ENCODE peak calls at places on chromosomes 2 and 18, in six cellular contexts. M is uterus; N is CD4-positive, alpha-beta T cell; Q is cardiac muscle cell; E is lower lobe of right lung; Y is upper lobe of right lung. J is an unnamed sample.
A peak's percentile ranks its signal among the peaks of the same experiment; 100 is the strongest.

GRCh38 chr18:6650063-6650462 is 79.5 kb upstream of the ARHGAP28 start:
- DNase-seq in M (no peak), N (no peak), Q (no peak), E (no peak), Y (no peak), J (no peak)

GRCh38 chr2:37324786-37325624 is at the start of gene PRKD3:
- DNase-seq in M (peak; percentile 60), N (peak; percentile 76), Q (peak; percentile 53), E (no peak), Y (no peak), J (no peak)

GRCh38 chr2:42964444-42965081 is 172.2 kb upstream of the HAAO start:
- DNase-seq in M (peak; percentile 65), N (no peak), Q (peak; percentile 97), E (peak; percentile 65), Y (no peak), J (no peak)

GRCh38 chr2:2867371-2867770 is 510.2 kb downstream of the EIPR1 start:
- DNase-seq in M (no peak), N (no peak), Q (no peak), E (no peak), Y (no peak), J (no peak)

GRCh38 chr18:71115261-71115660 is 826.4 kb downstream of the SOCS6 start:
- DNase-seq in M (no peak), N (no peak), Q (peak; percentile 17), E (no peak), Y (no peak), J (no peak)

GRCh38 chr2:125516496-125517109 is 1139.4 kb upstream of the GYPC start:
- DNase-seq in M (no peak), N (no peak), Q (peak; percentile 3), E (no peak), Y (no peak), J (no peak)

GRCh38 chr2:27264753-27265535 is 2.1 kb upstream of the SLC30A3 start:
- DNase-seq in M (peak; percentile 51), N (peak; percentile 68), Q (peak; percentile 55), E (peak; percentile 72), Y (peak; percentile 85), J (peak; percentile 30)

GRCh38 chr2:169345507-169346120 is 16.7 kb downstream of the LRP2 start:
- DNase-seq in M (no peak), N (no peak), Q (no peak), E (no peak), Y (no peak), J (no peak)

GRCh38 chr2:197705912-197706838 is 1.0 kb downstream of the MARS2 start:
- DNase-seq in M (no peak), N (no peak), Q (no peak), E (no peak), Y (peak; percentile 70), J (peak; percentile 22)

GRCh38 chr2:15718944-15719323 is 127.3 kb downstream of the DDX1 start:
- DNase-seq in M (no peak), N (no peak), Q (no peak), E (no peak), Y (no peak), J (no peak)

GRCh38 chr2:2501454-2502108 is 170.5 kb upstream of the MYT1L start:
- DNase-seq in M (no peak), N (no peak), Q (no peak), E (no peak), Y (no peak), J (no peak)

GRCh38 chr2:133506962-133507361 is 61.3 kb downstream of the NCKAP5 start:
- DNase-seq in M (no peak), N (no peak), Q (no peak), E (no peak), Y (no peak), J (no peak)

GRCh38 chr2:187855689-187856088 is 301.5 kb upstream of the TFPI start:
- DNase-seq in M (no peak), N (no peak), Q (no peak), E (no peak), Y (peak; percentile 64), J (no peak)

GRCh38 chr2:13770279-13770678 is 862.2 kb upstream of the LRATD1 start:
- DNase-seq in M (no peak), N (no peak), Q (no peak), E (no peak), Y (no peak), J (no peak)

GRCh38 chr18:35478520-35479435 is 19.0 kb downstream of the INO80C start:
- DNase-seq in M (no peak), N (no peak), Q (peak; percentile 39), E (no peak), Y (no peak), J (no peak)

GRCh38 chr2:71277536-71278103 is 50.7 kb upstream of the PAIP2B start:
- DNase-seq in M (no peak), N (no peak), Q (peak; percentile 22), E (peak; percentile 53), Y (peak; percentile 68), J (no peak)

GRCh38 chr2:212726403-212726802 is 187.8 kb upstream of the ERBB4 start:
- DNase-seq in M (no peak), N (no peak), Q (no peak), E (no peak), Y (no peak), J (no peak)

GRCh38 chr2:43258547-43259156 is 32.2 kb upstream of the ZFP36L2 start:
- DNase-seq in M (no peak), N (no peak), Q (no peak), E (no peak), Y (no peak), J (no peak)

GRCh38 chr2:96882230-96882629 is 12.3 kb upstream of the SEMA4C start:
- DNase-seq in M (no peak), N (no peak), Q (no peak), E (no peak), Y (no peak), J (no peak)

GRCh38 chr2:69798909-69799526 is 30.4 kb upstream of the GMCL1 start:
- DNase-seq in M (peak; percentile 36), N (no peak), Q (peak; percentile 84), E (no peak), Y (no peak), J (no peak)

GRCh38 chr2:176118606-176119370 is 2.2 kb downstream of the HOXD10 start:
- DNase-seq in M (peak; percentile 95), N (no peak), Q (no peak), E (no peak), Y (no peak), J (no peak)

GRCh38 chr2:120625865-120626560 is 109.7 kb upstream of the GLI2 start:
- DNase-seq in M (no peak), N (no peak), Q (no peak), E (peak; percentile 87), Y (peak; percentile 89), J (no peak)

GRCh38 chr2:168432565-168433186 is 23.4 kb upstream of the CERS6 start:
- DNase-seq in M (no peak), N (no peak), Q (no peak), E (no peak), Y (no peak), J (no peak)

GRCh38 chr18:39748727-39749126 is 2183.1 kb upstream of the CELF4 start:
- DNase-seq in M (no peak), N (no peak), Q (no peak), E (no peak), Y (no peak), J (no peak)

GRCh38 chr18:34890486-34891085 is 150.6 kb upstream of the MAPRE2 start:
- DNase-seq in M (no peak), N (no peak), Q (no peak), E (no peak), Y (no peak), J (no peak)

GRCh38 chr2:29349316-29350030 is 234.3 kb downstream of the CLIP4 start:
- DNase-seq in M (no peak), N (no peak), Q (no peak), E (no peak), Y (no peak), J (no peak)

DNA sequence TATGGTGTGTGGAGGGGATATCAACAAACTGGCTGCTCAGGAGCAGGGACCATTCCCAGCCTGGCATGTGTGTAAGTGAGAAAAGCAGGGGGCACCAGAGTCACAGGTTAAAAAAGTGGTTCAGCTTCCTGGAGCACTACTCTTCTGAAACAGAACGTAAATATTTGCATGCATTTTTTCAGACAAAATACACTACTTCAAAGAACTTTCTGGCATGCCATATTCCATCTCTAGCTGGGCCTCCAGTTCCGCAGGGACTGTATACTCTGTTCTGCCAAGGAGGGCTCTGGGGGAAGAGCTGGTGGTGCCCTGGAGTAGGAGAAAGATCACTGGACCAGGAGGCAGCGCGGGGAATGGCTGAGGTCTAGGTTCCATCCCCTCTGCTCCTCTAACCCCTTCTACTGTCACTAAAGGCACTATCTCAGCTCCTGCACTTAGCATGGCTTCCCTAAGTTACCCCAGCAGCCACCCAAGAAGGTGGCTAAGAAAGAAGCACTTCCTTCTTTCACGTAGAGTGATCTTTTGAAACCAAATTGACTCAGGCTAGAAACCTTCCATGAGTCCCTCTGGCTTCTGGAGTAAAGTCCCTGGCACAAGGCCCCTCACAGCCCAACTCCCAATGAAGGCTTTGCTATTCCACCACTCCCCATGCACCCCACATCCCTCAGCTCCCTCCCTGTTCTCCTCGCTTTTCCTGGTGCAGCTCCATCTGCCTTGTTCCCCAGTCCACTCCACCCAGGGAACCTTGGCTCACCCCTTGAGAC is 57.6 kb upstream of the CABLES1 start:
- DNase-seq in M (no peak), N (no peak), Q (peak; percentile 29), E (no peak), Y (no peak), J (no peak)
- TF ChIP-seq CTCF in M (no peak), N (no peak), Q (peak; percentile 23), E (peak; percentile 43), Y (peak; percentile 34), J (no peak)

DNA sequence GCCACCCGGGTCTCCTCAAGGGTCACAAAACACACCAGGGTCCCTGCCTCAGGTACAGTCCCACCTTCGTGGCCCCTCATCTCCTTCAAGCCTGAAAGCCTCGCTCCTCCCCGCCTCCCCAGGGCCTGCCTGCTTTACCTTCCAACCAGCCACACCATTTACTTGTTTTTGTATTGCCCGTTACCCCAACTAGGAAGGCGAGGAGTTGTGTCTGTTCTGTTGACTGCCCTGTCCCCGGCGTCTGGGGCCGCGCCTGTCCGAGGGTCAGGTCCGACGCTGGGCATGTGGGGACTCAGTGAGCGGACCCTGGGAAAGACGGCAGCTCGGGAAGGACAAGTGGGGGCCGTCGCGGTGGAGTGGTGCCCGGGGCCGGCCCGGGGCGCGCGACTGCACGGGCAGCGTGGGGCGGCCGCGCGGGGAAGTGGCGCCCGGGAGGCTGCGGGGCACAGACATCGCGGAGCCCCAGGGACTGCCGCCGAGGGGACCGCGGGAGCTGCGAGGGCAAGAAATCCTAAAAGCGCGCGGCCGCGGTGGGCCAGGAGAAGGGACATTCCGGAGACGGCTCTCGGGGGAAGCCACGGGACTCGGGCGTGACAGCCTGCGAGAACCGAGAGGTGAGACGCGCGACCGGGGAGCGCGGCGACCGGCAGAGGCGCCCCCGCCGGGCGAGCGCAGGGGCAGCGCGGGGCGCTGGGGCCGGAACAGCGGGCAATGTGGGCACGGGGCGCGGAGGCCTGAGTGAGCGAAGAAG is 797 bp upstream of the GRHL1 start:
- DNase-seq in M (peak; percentile 24), N (no peak), Q (peak; percentile 25), E (peak; percentile 73), Y (peak; percentile 77), J (no peak)
- TF ChIP-seq CTCF in M (no peak), N (no peak), Q (no peak), E (no peak), Y (peak; percentile 16), J (no peak)

GRCh38 chr18:62187543-62188378 is 706 bp downstream of the RELCH start:
- DNase-seq in M (peak; percentile 17), N (peak; percentile 38), Q (peak; percentile 27), E (peak; percentile 63), Y (peak; percentile 71), J (no peak)
- TF ChIP-seq CTCF in M (no peak), N (no peak), Q (no peak), E (no peak), Y (no peak), J (no peak)

GRCh38 chr2:240561325-240561971 is 1.3 kb downstream of the DUSP28 start:
- DNase-seq in M (no peak), N (no peak), Q (peak; percentile 66), E (no peak), Y (no peak), J (no peak)
- TF ChIP-seq CTCF in M (peak; percentile 3), N (peak; percentile 30), Q (no peak), E (no peak), Y (peak; percentile 5), J (no peak)

J was measured in omental fat pad.